ENCODE peak calls at places on chromosomes 13 and 19, in nine cellular contexts. P is stimulated activated CD4-positive, alpha-beta T cell treated with anti-CD3 and anti-CD28 coated beads, Interleukin-15, amount 100 ng/mL, for 1 hour; F is activated B cell treated with CpG ODN at 0.5 μM for 24 hours; A is hepatocyte; R is EL; M is cardiac muscle cell; L is NCI-H748 treated with DMSO at 0.1 percent for 48 hours; W is HCT116; Q is renal cortical epithelial cell. S is an unnamed sample.

GRCh38 chr19:39542198-39542597 is 2.2 kb upstream of the EID2 start:
- DNase-seq in P (no peak), R (no peak), Q (no peak), F (no peak), A (no peak), W (no peak), L (no peak), M (peak; percentile 15), S (no peak)

GRCh38 chr13:28865312-28865711 is 45.2 kb downstream of the MTUS2 start:
- DNase-seq in F (no peak), M (no peak), P (no peak), Q (no peak), R (no peak), L (no peak), W (no peak), A (no peak), S (no peak)

GRCh38 chr19:50312967-50313811 is 16.0 kb downstream of the KCNC3 start:
- DNase-seq in M (no peak), F (no peak), W (no peak), Q (no peak), R (no peak), L (no peak), P (no peak), A (no peak), S (no peak)

GRCh38 chr19:18306209-18306902 is 16.5 kb downstream of the LSM4 start:
- DNase-seq in L (no peak), M (no peak), A (no peak), W (no peak), P (no peak), F (no peak), R (no peak), Q (no peak), S (no peak)

GRCh38 chr19:37506387-37507166 is at the start of gene ZNF793:
- DNase-seq in F (peak; percentile 70), M (peak; percentile 90), R (peak; percentile 45), P (peak; percentile 61), Q (peak; percentile 78), A (peak; percentile 91), L (peak; percentile 89), W (no peak), S (peak; percentile 85)

GRCh38 chr13:40485611-40486517 is 180.6 kb downstream of the FOXO1 start:
- DNase-seq in Q (no peak), A (no peak), M (no peak), F (no peak), W (no peak), L (peak; percentile 13), P (peak; percentile 43), R (no peak), S (no peak)

GRCh38 chr13:113027095-113027494 is 58.1 kb downstream of the MCF2L start:
- DNase-seq in L (no peak), W (no peak), A (no peak), Q (no peak), R (no peak), M (no peak), F (no peak), P (no peak), S (no peak)

GRCh38 chr13:30943881-30944280 is 11.4 kb downstream of the TEX26 start:
- DNase-seq in F (no peak), L (no peak), M (no peak), R (no peak), A (no peak), Q (no peak), W (no peak), P (no peak), S (no peak)

GRCh38 chr13:50161052-50161451 is 145.8 kb downstream of the KCNRG start:
- DNase-seq in R (peak; percentile 36), A (no peak), L (no peak), M (peak; percentile 69), Q (peak; percentile 41), W (no peak), F (no peak), P (no peak), S (peak; percentile 12)

GRCh38 chr19:5131031-5131865 is 162.3 kb downstream of the KDM4B start:
- DNase-seq in W (no peak), M (no peak), L (no peak), F (peak; percentile 76), P (no peak), R (no peak), A (peak; percentile 70), Q (no peak), S (no peak)

GRCh38 chr19:19192910-19193423 is 909 bp downstream of the RFXANK start:
- DNase-seq in A (no peak), R (no peak), Q (no peak), L (no peak), W (no peak), P (no peak), F (no peak), M (peak; percentile 15), S (no peak)